ENCODE peak calls at places on chromosomes 6 and 20, in eight cellular contexts. F, W, K, G, Y, C, S and O are unnamed samples. For H3K27me3, H3K4me1 and H3K9me3, the result is how much of the 10 kb centered on the place peaks cover.

GRCh38 chr6:5531853-5532375 is 270.6 kb downstream of the FARS2 start:
- DNase-seq in F (no peak), W (no peak), K (no peak), G (no peak), Y (no peak), C (no peak), S (no peak), O (no peak)

GRCh38 chr20:2871555-2872303 is 1.6 kb upstream of the PTPRA start:
- DNase-seq in F (no peak), W (no peak), K (no peak), G (no peak), Y (no peak), C (peak), S (no peak), O (no peak)

GRCh38 chr6:53815381-53816119 is 20.7 kb downstream of the LRRC1 start:
- DNase-seq in F (no peak), W (no peak), K (no peak), G (no peak), Y (no peak), C (no peak), S (no peak), O (no peak)

GRCh38 chr20:46562373-46563169 is 12.1 kb upstream of the OCSTAMP start:
- DNase-seq in F (peak), W (peak), K (no peak), G (peak), Y (peak), C (peak), S (peak), O (peak)

GRCh38 chr20:11676618-11677289 is 240.9 kb upstream of the BTBD3 start:
- DNase-seq in F (no peak), W (peak), K (no peak), G (peak), Y (peak), C (peak), S (no peak), O (peak)

GRCh38 chr6:14282854-14283505 is 165.4 kb downstream of the CD83 start:
- DNase-seq in F (no peak), W (no peak), K (no peak), G (no peak), Y (no peak), C (no peak), S (no peak), O (no peak)

GRCh38 chr20:41428285-41428684 is 61.7 kb upstream of the EMILIN3 start:
- DNase-seq in F (no peak), W (no peak), K (peak), G (no peak), Y (no peak), C (peak), S (peak), O (peak)

GRCh38 chr6:128208078-128208477 is 307.2 kb upstream of the THEMIS start:
- DNase-seq in F (no peak), W (no peak), K (no peak), G (no peak), Y (no peak), C (peak), S (no peak), O (no peak)

GRCh38 chr6:3913077-3913957 is 64.1 kb downstream of the FAM50B start:
- DNase-seq in F (no peak), W (peak), K (peak), G (no peak), Y (peak), C (peak), S (no peak), O (peak)

GRCh38 chr6:161417712-161418457 is 144.0 kb upstream of the AGPAT4 start:
- DNase-seq in F (no peak), W (no peak), K (no peak), G (peak), Y (no peak), C (no peak), S (no peak), O (peak)

GRCh38 chr20:43843965-43844660 is 70.5 kb upstream of the TOX2 start:
- DNase-seq in F (no peak), W (no peak), K (peak), G (no peak), Y (peak), C (no peak), S (no peak), O (no peak)

GRCh38 chr20:3645309-3646066 is 17.7 kb downstream of the GFRA4 start:
- DNase-seq in F (no peak), W (no peak), K (no peak), G (no peak), Y (no peak), C (no peak), S (no peak), O (no peak)

GRCh38 chr6:34346175-34347119 is 46.0 kb downstream of the NUDT3 start:
- DNase-seq in F (no peak), W (no peak), K (no peak), G (no peak), Y (no peak), C (no peak), S (no peak), O (no peak)

GRCh38 chr6:145744619-145745018 is 9.3 kb upstream of the EPM2A start:
- DNase-seq in F (no peak), W (no peak), K (no peak), G (no peak), Y (no peak), C (no peak), S (no peak), O (no peak)

GRCh38 chr6:24600903-24601302 is 45.1 kb downstream of the KIAA0319 start:
- DNase-seq in F (no peak), W (no peak), K (no peak), G (no peak), Y (no peak), C (no peak), S (no peak), O (no peak)

GRCh38 chr20:37042986-37043972 is 52.5 kb downstream of the RBL1 start:
- DNase-seq in F (no peak), W (peak), K (no peak), G (no peak), Y (no peak), C (no peak), S (peak), O (no peak)

GRCh38 chr6:82617648-82618047 is 254.0 kb downstream of the TPBG start:
- DNase-seq in F (no peak), W (no peak), K (no peak), G (no peak), Y (no peak), C (no peak), S (no peak), O (no peak)

GRCh38 chr20:33732166-33732970 is 572 bp downstream of the ZNF341 start:
- DNase-seq in F (peak), W (peak), K (peak), G (peak), Y (peak), C (peak), S (peak), O (peak)

GRCh38 chr6:28543671-28544131 is 18.0 kb downstream of the GPX5 start:
- DNase-seq in F (no peak), W (no peak), K (no peak), G (no peak), Y (no peak), C (no peak), S (peak), O (no peak)

GRCh38 chr6:112016335-112016734 is 37.6 kb upstream of the CCN6 start:
- DNase-seq in F (no peak), W (no peak), K (no peak), G (peak), Y (no peak), C (no peak), S (no peak), O (no peak)

GRCh38 chr6:42963855-42964605 is 3.5 kb downstream of the GNMT start:
- DNase-seq in F (no peak), W (peak), K (no peak), G (no peak), Y (no peak), C (peak), S (no peak), O (peak)

GRCh38 chr20:64230461-64231145 is 24.9 kb upstream of the PCMTD2 start:
- DNase-seq in F (peak), W (no peak), K (peak), G (peak), Y (no peak), C (no peak), S (no peak), O (no peak)

GRCh38 chr20:64231621-64232550 is 23.7 kb upstream of the PCMTD2 start:
- DNase-seq in F (peak), W (no peak), K (peak), G (no peak), Y (no peak), C (no peak), S (no peak), O (no peak)

GRCh38 chr20:64233725-64234124 is 21.8 kb upstream of the PCMTD2 start:
- DNase-seq in F (peak), W (no peak), K (peak), G (peak), Y (no peak), C (no peak), S (no peak), O (no peak)

GRCh38 chr20:64234291-64234791 is 21.2 kb upstream of the PCMTD2 start:
- DNase-seq in F (peak), W (no peak), K (peak), G (no peak), Y (no peak), C (no peak), S (no peak), O (no peak)

DNA sequence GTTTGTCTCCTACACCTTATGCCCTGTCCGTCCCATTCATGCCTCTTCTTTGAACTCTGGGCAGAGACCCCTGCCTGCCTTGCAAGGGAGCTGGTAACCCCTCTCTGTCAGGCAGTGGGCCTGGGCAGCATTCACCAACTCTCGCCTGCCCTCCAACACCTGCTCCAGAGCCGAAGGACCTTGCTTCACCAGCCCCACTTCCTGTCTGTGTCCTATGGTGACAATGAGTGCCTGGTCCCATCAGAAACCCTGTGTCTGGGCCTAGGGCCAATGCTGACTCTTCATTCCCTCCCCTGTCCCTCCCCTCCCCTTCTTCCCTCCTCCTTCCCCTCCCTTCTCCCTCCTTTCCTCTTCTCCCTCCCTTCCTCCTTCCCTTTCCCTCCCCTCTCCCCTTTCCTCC is 22.8 kb upstream of the PCMTD2 start:
- DNase-seq in F (peak), W (no peak), K (peak), G (no peak), Y (no peak), C (no peak), S (no peak), O (no peak)
- H3K27me3 ChIP-seq in F (under half), W (under half), K (under half), G (under half), Y (under half), C (under half), S (under half), O (under half)

DNA sequence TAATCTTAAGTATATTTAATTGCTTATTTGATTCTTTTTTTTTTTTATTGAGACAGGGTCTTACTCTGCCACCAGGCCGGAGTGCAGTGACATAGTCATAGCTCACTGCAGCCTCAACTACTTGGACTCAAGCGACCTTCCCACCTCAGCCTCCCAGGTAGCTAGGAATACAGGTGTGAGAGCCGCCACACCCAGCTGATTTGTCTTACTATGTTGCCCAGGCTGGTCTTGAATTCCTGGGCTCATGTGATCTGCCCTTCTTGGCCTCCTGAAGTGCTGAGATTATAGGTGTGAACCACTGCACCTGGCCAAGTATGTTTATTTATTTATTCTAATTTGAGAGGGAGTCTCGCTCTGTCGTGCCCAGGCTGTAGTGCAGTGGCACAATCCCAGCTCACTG is 38.2 kb downstream of the PTPN1 start:
- DNase-seq in F (peak), W (peak), K (no peak), G (no peak), Y (peak), C (no peak), S (no peak), O (no peak)
- H3K4me1 ChIP-seq in F (half or more), W (under half), K (under half), G (under half), Y (under half), C (under half), S (under half), O (under half)

DNA sequence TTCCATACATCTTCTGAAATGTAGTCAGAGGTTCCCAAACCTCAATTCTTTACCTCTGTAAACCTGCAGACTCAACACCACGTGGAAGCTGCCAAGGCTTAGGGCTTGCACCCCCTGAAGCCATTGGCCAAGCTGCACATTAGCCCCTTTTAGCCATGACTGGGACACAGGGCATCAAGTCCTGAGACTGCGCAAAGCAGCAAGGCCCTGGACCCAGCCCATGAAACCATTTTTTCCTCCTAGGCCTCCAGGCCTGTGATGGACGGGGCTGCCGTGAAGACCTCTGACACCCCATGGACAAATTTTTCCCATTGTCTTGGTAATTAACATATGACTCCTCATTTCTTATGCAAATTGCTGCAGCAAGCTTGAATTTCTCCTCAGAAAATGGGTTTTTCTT is 727.8 kb downstream of the C6orf118 start:
- DNase-seq in F (no peak), W (no peak), K (no peak), G (no peak), Y (no peak), C (no peak), S (no peak), O (no peak)
- H3K9me3 ChIP-seq in F (under half), W (under half), K (under half), G (under half), Y (under half), C (half or more), S (under half), O (under half)

DNA sequence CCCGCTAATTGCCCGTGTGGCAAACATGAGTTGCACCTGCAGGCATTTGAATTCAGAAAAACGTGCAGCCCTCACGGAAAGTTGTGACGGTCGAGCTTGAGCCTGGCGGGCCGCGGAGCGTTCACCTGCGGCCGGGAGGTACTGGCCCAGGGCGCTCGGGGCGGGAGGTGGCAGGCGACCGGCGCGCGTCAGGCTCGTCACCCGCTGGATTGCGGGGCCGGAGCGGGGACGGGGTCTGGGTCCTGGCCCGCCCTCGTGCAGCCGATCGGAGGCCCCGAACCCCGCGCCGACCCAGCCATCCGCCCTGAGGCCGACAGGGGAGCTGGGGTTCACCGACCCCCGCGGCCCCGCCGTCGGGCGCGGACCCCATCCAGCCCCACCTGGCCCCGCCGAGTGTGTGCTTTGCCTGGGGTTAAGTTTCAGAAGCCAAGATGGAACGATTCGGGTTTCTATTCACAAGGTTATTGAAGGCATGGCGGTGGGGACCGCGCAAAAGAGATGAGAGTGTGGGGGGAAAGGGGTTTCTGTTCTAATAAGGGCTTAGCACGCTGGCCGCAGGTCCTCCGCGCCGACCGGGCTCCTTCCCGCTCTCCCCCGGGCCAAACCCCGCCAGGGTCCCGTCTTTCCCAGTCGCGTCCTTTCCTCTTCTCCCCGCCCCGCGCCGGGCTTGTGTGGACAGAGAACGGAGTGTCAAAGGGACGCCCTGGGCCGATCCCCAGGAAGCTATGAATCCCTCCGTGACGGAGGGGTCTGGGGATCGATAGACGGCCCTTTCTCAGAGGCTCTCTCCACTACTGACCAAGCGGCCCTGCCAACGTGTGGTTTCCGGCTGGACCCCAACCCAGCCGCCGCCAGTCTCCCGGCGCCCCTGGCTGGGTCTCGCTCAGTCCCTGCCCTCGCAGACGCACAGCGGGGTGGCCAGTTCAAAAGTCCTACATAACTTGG is 1.6 kb upstream of the HEY2 start:
- DNase-seq in F (peak), W (peak), K (no peak), G (peak), Y (no peak), C (no peak), S (peak), O (peak)
- H3K27me3 ChIP-seq in F (half or more), W (half or more), K (half or more), G (under half), Y (under half), C (half or more), S (under half), O (half or more)

GRCh38 chr6:11200356-11200755 is 32.1 kb downstream of the NEDD9 start:
- DNase-seq in F (no peak), W (no peak), K (no peak), G (no peak), Y (no peak), C (no peak), S (no peak), O (peak)

GRCh38 chr6:11196511-11197174 is 35.8 kb downstream of the NEDD9 start:
- DNase-seq in F (no peak), W (no peak), K (no peak), G (no peak), Y (no peak), C (no peak), S (no peak), O (peak)

GRCh38 chr6:11197175-11197535 is 35.3 kb downstream of the NEDD9 start:
- DNase-seq in F (no peak), W (no peak), K (no peak), G (no peak), Y (no peak), C (no peak), S (no peak), O (peak)

GRCh38 chr6:11198663-11199603 is 33.5 kb downstream of the NEDD9 start:
- DNase-seq in F (no peak), W (no peak), K (no peak), G (no peak), Y (no peak), C (no peak), S (no peak), O (no peak)

DNA sequence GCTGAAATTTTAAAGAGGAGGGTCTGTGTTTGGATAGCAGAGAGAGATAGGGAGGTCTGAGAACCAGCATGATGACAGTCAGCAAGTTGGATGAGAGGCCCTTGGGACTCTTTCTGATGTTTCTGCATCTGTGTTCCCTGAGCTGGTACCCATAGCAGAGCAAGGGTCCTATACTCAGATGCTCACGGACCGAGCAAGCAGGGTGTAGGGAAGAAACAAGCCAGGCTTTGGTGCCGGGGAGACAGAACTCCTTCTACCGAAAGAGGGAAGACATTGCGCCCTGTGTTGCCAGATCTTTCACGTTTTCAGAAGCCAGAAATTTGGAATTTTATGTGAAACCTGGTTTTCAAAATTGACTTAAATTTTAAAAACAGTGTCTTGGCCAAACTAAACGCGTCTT is 34.6 kb downstream of the NEDD9 start:
- DNase-seq in F (no peak), W (no peak), K (no peak), G (no peak), Y (no peak), C (no peak), S (no peak), O (no peak)
- H3K4me1 ChIP-seq in F (half or more), W (under half), K (under half), G (under half), Y (under half), C (half or more), S (under half), O (half or more)

DNA sequence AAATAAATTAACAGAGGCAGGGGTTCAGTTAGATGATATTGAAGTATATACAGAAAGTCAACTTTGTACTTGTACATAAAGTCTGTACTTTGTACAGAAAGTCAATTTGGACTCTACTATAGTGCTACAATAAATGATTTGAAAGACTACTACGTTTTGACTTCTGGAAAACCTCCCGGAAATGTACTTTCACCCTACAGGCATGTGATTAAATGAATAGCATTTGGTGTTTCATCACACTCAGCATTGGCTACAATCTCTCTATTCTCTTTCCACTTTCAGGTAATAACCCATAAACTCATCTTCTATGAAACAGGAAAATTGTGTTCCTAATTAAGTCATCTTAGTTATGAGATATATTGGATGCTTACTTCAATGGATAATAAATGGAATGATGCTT is 25.6 kb upstream of the MC3R start:
- DNase-seq in F (no peak), W (no peak), K (no peak), G (no peak), Y (no peak), C (no peak), S (no peak), O (no peak)
- H3K9me3 ChIP-seq in F (under half), W (under half), K (under half), G (under half), Y (under half), C (under half), S (under half), O (under half)

DNA sequence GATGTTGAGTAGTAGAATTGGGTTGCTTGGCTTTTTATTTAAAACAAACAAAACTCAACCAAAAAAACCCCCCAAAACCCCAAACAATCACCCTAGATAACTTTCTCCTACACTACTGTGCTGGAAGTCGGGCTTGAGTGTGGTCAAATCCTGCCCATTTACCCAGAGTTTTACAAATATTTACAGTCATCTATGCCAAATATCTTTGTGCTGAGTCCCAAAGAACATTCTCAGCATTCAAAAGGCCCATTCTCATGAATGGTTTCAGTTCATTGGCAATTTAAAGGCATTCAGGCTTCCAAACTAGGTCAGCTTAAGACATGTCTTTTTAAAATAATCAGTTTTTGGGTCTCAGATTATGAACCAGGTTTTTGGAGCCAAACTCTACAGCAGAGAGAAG is 1.8 kb downstream of the RNF144B start:
- DNase-seq in F (no peak), W (no peak), K (no peak), G (no peak), Y (no peak), C (peak), S (no peak), O (no peak)
- H3K27me3 ChIP-seq in F (under half), W (under half), K (under half), G (under half), Y (under half), C (under half), S (under half), O (under half)